ENCODE peak calls at places on chromosome X, in five cellular contexts. One of them, this sample, is unnamed.

GRCh38 chrX:13699183-13699826 is 10.4 kb downstream of the RAB9A start:
- DNase-seq in stomach: peak; percentile 33
- DNase-seq in HCT116: no peak
- DNase-seq in breast epithelium: no peak
- DNase-seq in IMR-90: peak; percentile 23
- DNase-seq in this sample: no peak

GRCh38 chrX:40237745-40238178 is 140.0 kb upstream of the BCOR start:
- DNase-seq in HCT116: no peak
- DNase-seq in IMR-90: no peak
- DNase-seq in breast epithelium: no peak
- DNase-seq in stomach: no peak
- DNase-seq in this sample: no peak

GRCh38 chrX:7542566-7542965 is 300.4 kb upstream of the VCX start:
- DNase-seq in HCT116: no peak
- DNase-seq in stomach: no peak
- DNase-seq in breast epithelium: no peak
- DNase-seq in IMR-90: no peak
- DNase-seq in this sample: no peak

GRCh38 chrX:130125090-130125489 is 14.8 kb upstream of the ELF4 start:
- DNase-seq in breast epithelium: peak; percentile 29
- DNase-seq in IMR-90: no peak
- DNase-seq in stomach: peak; percentile 83
- DNase-seq in HCT116: no peak
- DNase-seq in this sample: peak; percentile 60

GRCh38 chrX:153688534-153688899 is 791 bp downstream of the SLC6A8 start:
- DNase-seq in breast epithelium: no peak
- DNase-seq in HCT116: no peak
- DNase-seq in stomach: no peak
- DNase-seq in IMR-90: no peak
- DNase-seq in this sample: no peak

GRCh38 chrX:51002160-51002632 is 91.7 kb downstream of the BMP15 start:
- DNase-seq in breast epithelium: no peak
- DNase-seq in IMR-90: no peak
- DNase-seq in stomach: no peak
- DNase-seq in HCT116: no peak
- DNase-seq in this sample: peak; percentile 48

GRCh38 chrX:136880003-136880451 is 498 bp downstream of the RBMX start:
- DNase-seq in stomach: no peak
- DNase-seq in IMR-90: no peak
- DNase-seq in breast epithelium: peak; percentile 20
- DNase-seq in HCT116: no peak
- DNase-seq in this sample: peak; percentile 33

GRCh38 chrX:40908857-40909475 is 173.6 kb upstream of the MED14 start:
- DNase-seq in IMR-90: peak; percentile 73
- DNase-seq in breast epithelium: no peak
- DNase-seq in HCT116: peak; percentile 16
- DNase-seq in stomach: no peak
- DNase-seq in this sample: no peak

GRCh38 chrX:63961964-63962363 is 176.9 kb upstream of the ARHGEF9 start:
- DNase-seq in stomach: no peak
- DNase-seq in HCT116: no peak
- DNase-seq in IMR-90: no peak
- DNase-seq in breast epithelium: no peak
- DNase-seq in this sample: no peak
- H3K9me3 ChIP-seq in stomach: no peaks in the 10 kb centered on the region
- H3K9me3 ChIP-seq in HCT116: no peaks in the 10 kb centered on the region
- H3K9me3 ChIP-seq in IMR-90: peaks cover 3% of the 10 kb centered on the region
- H3K9me3 ChIP-seq in breast epithelium: no peaks in the 10 kb centered on the region
- H3K9me3 ChIP-seq in this sample: no peaks in the 10 kb centered on the region

GRCh38 chrX:56800801-56801200 is 71.8 kb downstream of the NBDY start:
- DNase-seq in breast epithelium: no peak
- DNase-seq in stomach: no peak
- DNase-seq in IMR-90: no peak
- DNase-seq in HCT116: no peak
- DNase-seq in this sample: no peak
- TF ChIP-seq CTCF in breast epithelium: no peak
- TF ChIP-seq CTCF in stomach: no peak
- TF ChIP-seq CTCF in IMR-90: no peak
- TF ChIP-seq CTCF in HCT116: no peak
- TF ChIP-seq CTCF in this sample: no peak

GRCh38 chrX:71285929-71286328 is 2.5 kb downstream of the NONO start:
- DNase-seq in stomach: no peak
- DNase-seq in IMR-90: no peak
- DNase-seq in HCT116: no peak
- DNase-seq in breast epithelium: no peak
- DNase-seq in this sample: no peak

GRCh38 chrX:71282514-71283408 is 674 bp upstream of the NONO start:
- DNase-seq in HCT116: peak; percentile 4
- DNase-seq in stomach: no peak
- DNase-seq in breast epithelium: no peak
- DNase-seq in IMR-90: peak; percentile 45
- DNase-seq in this sample: no peak

GRCh38 chrX:71283409-71284143 is at the start of gene NONO:
- DNase-seq in IMR-90: peak; percentile 99
- DNase-seq in breast epithelium: peak; percentile 85
- DNase-seq in HCT116: peak; percentile 98
- DNase-seq in stomach: peak; percentile 83
- DNase-seq in this sample: peak; percentile 93
- TF ChIP-seq POLR2A in IMR-90: peak; percentile 89
- TF ChIP-seq POLR2A in breast epithelium: peak; percentile 63
- TF ChIP-seq POLR2A in HCT116: no peak
- TF ChIP-seq POLR2A in stomach: no peak
- TF ChIP-seq POLR2A in this sample: peak; percentile 65

DNA sequence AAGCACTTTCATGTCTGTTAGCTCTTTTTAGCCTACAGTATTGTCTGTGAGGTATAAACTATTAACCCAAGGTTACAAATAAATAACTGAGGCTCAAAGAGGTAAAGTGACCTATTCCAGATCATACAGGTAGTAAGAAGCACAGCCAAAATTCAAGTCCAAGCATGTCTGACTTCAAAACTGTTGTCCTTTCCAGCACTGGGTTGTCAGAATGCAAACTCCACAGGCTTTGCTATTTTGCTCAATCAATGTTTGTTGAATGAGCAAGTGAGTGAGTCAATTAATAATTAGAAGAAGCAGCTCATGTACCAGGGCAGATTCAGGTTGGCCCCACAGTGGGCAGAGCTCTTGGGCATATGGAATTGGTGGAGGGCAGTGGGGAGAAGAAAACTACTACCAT is 134.1 kb upstream of the ARHGEF9 start:
- DNase-seq in stomach: no peak
- DNase-seq in HCT116: no peak
- DNase-seq in IMR-90: no peak
- DNase-seq in breast epithelium: no peak
- DNase-seq in this sample: no peak
- H3K9me3 ChIP-seq in stomach: peaks cover 3% of the 10 kb centered on the region
- H3K9me3 ChIP-seq in HCT116: no peaks in the 10 kb centered on the region
- H3K9me3 ChIP-seq in IMR-90: peaks cover 3% of the 10 kb centered on the region
- H3K9me3 ChIP-seq in breast epithelium: peaks cover 31% of the 10 kb centered on the region
- H3K9me3 ChIP-seq in this sample: no peaks in the 10 kb centered on the region